ENCODE peak calls at places on chromosomes 7 and 10, in ten cellular contexts. One of them, this sample, is unnamed.

GRCh38 chr7:693280-693679 is 33.2 kb upstream of the DNAAF5 start:
- DNase-seq in NB4: no peak
- DNase-seq in endodermal cell: no peak
- DNase-seq in fibroblast of the conjunctiva: no peak
- DNase-seq in stimulated activated effector memory CD8-positive, alpha-beta T cell treated with anti-CD3 and anti-CD28 coated beads, Interleukin-12 subunit alpha, Interleukin-12 subunit beta, amount 100 ng/mL, for 72 hours: no peak
- DNase-seq in effector memory CD8-positive, alpha-beta T cell: no peak
- DNase-seq in DMS153: no peak
- DNase-seq in cardiac septum: peak
- DNase-seq in foreskin fibroblast: no peak
- DNase-seq in posterior vena cava: peak
- DNase-seq in this sample: no peak

GRCh38 chr10:29926649-29927048 is 132.7 kb downstream of the JCAD start:
- DNase-seq in NB4: no peak
- DNase-seq in endodermal cell: peak
- DNase-seq in fibroblast of the conjunctiva: peak
- DNase-seq in stimulated activated effector memory CD8-positive, alpha-beta T cell treated with anti-CD3 and anti-CD28 coated beads, Interleukin-12 subunit alpha, Interleukin-12 subunit beta, amount 100 ng/mL, for 72 hours: no peak
- DNase-seq in effector memory CD8-positive, alpha-beta T cell: no peak
- DNase-seq in DMS153: no peak
- DNase-seq in cardiac septum: no peak
- DNase-seq in foreskin fibroblast: peak
- DNase-seq in posterior vena cava: no peak
- DNase-seq in this sample: no peak

GRCh38 chr7:40847921-40848320 is 713.1 kb downstream of the SUGCT start:
- DNase-seq in NB4: no peak
- DNase-seq in endodermal cell: no peak
- DNase-seq in fibroblast of the conjunctiva: no peak
- DNase-seq in stimulated activated effector memory CD8-positive, alpha-beta T cell treated with anti-CD3 and anti-CD28 coated beads, Interleukin-12 subunit alpha, Interleukin-12 subunit beta, amount 100 ng/mL, for 72 hours: no peak
- DNase-seq in effector memory CD8-positive, alpha-beta T cell: no peak
- DNase-seq in DMS153: no peak
- DNase-seq in cardiac septum: no peak
- DNase-seq in foreskin fibroblast: no peak
- DNase-seq in posterior vena cava: no peak
- DNase-seq in this sample: no peak

GRCh38 chr10:118108194-118109026 is 61.7 kb upstream of the RAB11FIP2 start:
- DNase-seq in NB4: no peak
- DNase-seq in endodermal cell: no peak
- DNase-seq in fibroblast of the conjunctiva: peak
- DNase-seq in stimulated activated effector memory CD8-positive, alpha-beta T cell treated with anti-CD3 and anti-CD28 coated beads, Interleukin-12 subunit alpha, Interleukin-12 subunit beta, amount 100 ng/mL, for 72 hours: no peak
- DNase-seq in effector memory CD8-positive, alpha-beta T cell: no peak
- DNase-seq in DMS153: no peak
- DNase-seq in cardiac septum: no peak
- DNase-seq in foreskin fibroblast: peak
- DNase-seq in posterior vena cava: no peak
- DNase-seq in this sample: peak

GRCh38 chr10:14648042-14648765 is 126.5 kb downstream of the FAM107B start:
- DNase-seq in NB4: peak
- DNase-seq in endodermal cell: peak
- DNase-seq in fibroblast of the conjunctiva: peak
- DNase-seq in stimulated activated effector memory CD8-positive, alpha-beta T cell treated with anti-CD3 and anti-CD28 coated beads, Interleukin-12 subunit alpha, Interleukin-12 subunit beta, amount 100 ng/mL, for 72 hours: peak
- DNase-seq in effector memory CD8-positive, alpha-beta T cell: peak
- DNase-seq in DMS153: peak
- DNase-seq in cardiac septum: peak
- DNase-seq in foreskin fibroblast: peak
- DNase-seq in posterior vena cava: peak
- DNase-seq in this sample: no peak

GRCh38 chr7:17638727-17639126 is 301.6 kb downstream of the SNX13 start:
- DNase-seq in NB4: peak
- DNase-seq in endodermal cell: no peak
- DNase-seq in fibroblast of the conjunctiva: no peak
- DNase-seq in stimulated activated effector memory CD8-positive, alpha-beta T cell treated with anti-CD3 and anti-CD28 coated beads, Interleukin-12 subunit alpha, Interleukin-12 subunit beta, amount 100 ng/mL, for 72 hours: no peak
- DNase-seq in effector memory CD8-positive, alpha-beta T cell: no peak
- DNase-seq in DMS153: no peak
- DNase-seq in cardiac septum: no peak
- DNase-seq in foreskin fibroblast: no peak
- DNase-seq in posterior vena cava: no peak
- DNase-seq in this sample: peak

GRCh38 chr10:124719213-124719851 is 24.8 kb downstream of the FAM53B start:
- DNase-seq in NB4: peak
- DNase-seq in endodermal cell: peak
- DNase-seq in fibroblast of the conjunctiva: no peak
- DNase-seq in stimulated activated effector memory CD8-positive, alpha-beta T cell treated with anti-CD3 and anti-CD28 coated beads, Interleukin-12 subunit alpha, Interleukin-12 subunit beta, amount 100 ng/mL, for 72 hours: no peak
- DNase-seq in effector memory CD8-positive, alpha-beta T cell: peak
- DNase-seq in DMS153: no peak
- DNase-seq in cardiac septum: no peak
- DNase-seq in foreskin fibroblast: peak
- DNase-seq in posterior vena cava: no peak
- DNase-seq in this sample: no peak

GRCh38 chr7:5406957-5407930 is 16.4 kb downstream of the TNRC18 start:
- DNase-seq in NB4: no peak
- DNase-seq in endodermal cell: peak
- DNase-seq in fibroblast of the conjunctiva: no peak
- DNase-seq in stimulated activated effector memory CD8-positive, alpha-beta T cell treated with anti-CD3 and anti-CD28 coated beads, Interleukin-12 subunit alpha, Interleukin-12 subunit beta, amount 100 ng/mL, for 72 hours: no peak
- DNase-seq in effector memory CD8-positive, alpha-beta T cell: no peak
- DNase-seq in DMS153: no peak
- DNase-seq in cardiac septum: no peak
- DNase-seq in foreskin fibroblast: no peak
- DNase-seq in posterior vena cava: no peak
- DNase-seq in this sample: peak

GRCh38 chr7:42471573-42472174 is 234.7 kb upstream of the GLI3 start:
- DNase-seq in NB4: no peak
- DNase-seq in endodermal cell: no peak
- DNase-seq in fibroblast of the conjunctiva: no peak
- DNase-seq in stimulated activated effector memory CD8-positive, alpha-beta T cell treated with anti-CD3 and anti-CD28 coated beads, Interleukin-12 subunit alpha, Interleukin-12 subunit beta, amount 100 ng/mL, for 72 hours: no peak
- DNase-seq in effector memory CD8-positive, alpha-beta T cell: no peak
- DNase-seq in DMS153: no peak
- DNase-seq in cardiac septum: no peak
- DNase-seq in foreskin fibroblast: no peak
- DNase-seq in posterior vena cava: no peak
- DNase-seq in this sample: no peak

GRCh38 chr7:80488406-80488805 is 23.5 kb downstream of the GNAT3 start:
- DNase-seq in NB4: peak
- DNase-seq in endodermal cell: no peak
- DNase-seq in fibroblast of the conjunctiva: no peak
- DNase-seq in stimulated activated effector memory CD8-positive, alpha-beta T cell treated with anti-CD3 and anti-CD28 coated beads, Interleukin-12 subunit alpha, Interleukin-12 subunit beta, amount 100 ng/mL, for 72 hours: no peak
- DNase-seq in effector memory CD8-positive, alpha-beta T cell: no peak
- DNase-seq in DMS153: no peak
- DNase-seq in cardiac septum: no peak
- DNase-seq in foreskin fibroblast: peak
- DNase-seq in posterior vena cava: no peak
- DNase-seq in this sample: no peak

GRCh38 chr10:4623200-4623599 is 202.8 kb upstream of the AKR1E2 start:
- DNase-seq in NB4: no peak
- DNase-seq in endodermal cell: no peak
- DNase-seq in fibroblast of the conjunctiva: no peak
- DNase-seq in stimulated activated effector memory CD8-positive, alpha-beta T cell treated with anti-CD3 and anti-CD28 coated beads, Interleukin-12 subunit alpha, Interleukin-12 subunit beta, amount 100 ng/mL, for 72 hours: no peak
- DNase-seq in effector memory CD8-positive, alpha-beta T cell: no peak
- DNase-seq in DMS153: no peak
- DNase-seq in cardiac septum: no peak
- DNase-seq in foreskin fibroblast: no peak
- DNase-seq in posterior vena cava: no peak
- DNase-seq in this sample: no peak

GRCh38 chr10:124590216-124591122 is 128.8 kb downstream of the LHPP start:
- DNase-seq in NB4: no peak
- DNase-seq in endodermal cell: no peak
- DNase-seq in fibroblast of the conjunctiva: no peak
- DNase-seq in stimulated activated effector memory CD8-positive, alpha-beta T cell treated with anti-CD3 and anti-CD28 coated beads, Interleukin-12 subunit alpha, Interleukin-12 subunit beta, amount 100 ng/mL, for 72 hours: no peak
- DNase-seq in effector memory CD8-positive, alpha-beta T cell: no peak
- DNase-seq in DMS153: no peak
- DNase-seq in cardiac septum: no peak
- DNase-seq in foreskin fibroblast: no peak
- DNase-seq in posterior vena cava: no peak
- DNase-seq in this sample: no peak

GRCh38 chr7:69932034-69932628 is 333.9 kb downstream of the AUTS2 start:
- DNase-seq in NB4: peak
- DNase-seq in endodermal cell: peak
- DNase-seq in fibroblast of the conjunctiva: peak
- DNase-seq in stimulated activated effector memory CD8-positive, alpha-beta T cell treated with anti-CD3 and anti-CD28 coated beads, Interleukin-12 subunit alpha, Interleukin-12 subunit beta, amount 100 ng/mL, for 72 hours: no peak
- DNase-seq in effector memory CD8-positive, alpha-beta T cell: no peak
- DNase-seq in DMS153: peak
- DNase-seq in cardiac septum: no peak
- DNase-seq in foreskin fibroblast: peak
- DNase-seq in posterior vena cava: no peak
- DNase-seq in this sample: peak

GRCh38 chr10:72637398-72637857 is 11.5 kb upstream of the MICU1 start:
- DNase-seq in NB4: peak
- DNase-seq in endodermal cell: peak
- DNase-seq in fibroblast of the conjunctiva: peak
- DNase-seq in stimulated activated effector memory CD8-positive, alpha-beta T cell treated with anti-CD3 and anti-CD28 coated beads, Interleukin-12 subunit alpha, Interleukin-12 subunit beta, amount 100 ng/mL, for 72 hours: no peak
- DNase-seq in effector memory CD8-positive, alpha-beta T cell: no peak
- DNase-seq in DMS153: no peak
- DNase-seq in cardiac septum: peak
- DNase-seq in foreskin fibroblast: peak
- DNase-seq in posterior vena cava: no peak
- DNase-seq in this sample: no peak

GRCh38 chr7:36017111-36017510 is 135.9 kb upstream of the EEPD1 start:
- DNase-seq in NB4: no peak
- DNase-seq in endodermal cell: peak
- DNase-seq in fibroblast of the conjunctiva: no peak
- DNase-seq in stimulated activated effector memory CD8-positive, alpha-beta T cell treated with anti-CD3 and anti-CD28 coated beads, Interleukin-12 subunit alpha, Interleukin-12 subunit beta, amount 100 ng/mL, for 72 hours: no peak
- DNase-seq in effector memory CD8-positive, alpha-beta T cell: no peak
- DNase-seq in DMS153: no peak
- DNase-seq in cardiac septum: no peak
- DNase-seq in foreskin fibroblast: no peak
- DNase-seq in posterior vena cava: no peak
- DNase-seq in this sample: no peak

GRCh38 chr7:14754631-14755030 is 147.9 kb downstream of the DGKB start:
- DNase-seq in NB4: no peak
- DNase-seq in endodermal cell: no peak
- DNase-seq in fibroblast of the conjunctiva: peak
- DNase-seq in stimulated activated effector memory CD8-positive, alpha-beta T cell treated with anti-CD3 and anti-CD28 coated beads, Interleukin-12 subunit alpha, Interleukin-12 subunit beta, amount 100 ng/mL, for 72 hours: no peak
- DNase-seq in effector memory CD8-positive, alpha-beta T cell: no peak
- DNase-seq in DMS153: peak
- DNase-seq in cardiac septum: no peak
- DNase-seq in foreskin fibroblast: peak
- DNase-seq in posterior vena cava: no peak
- DNase-seq in this sample: peak

GRCh38 chr10:124005991-124006392 is 87.4 kb downstream of the CHST15 start:
- DNase-seq in NB4: no peak
- DNase-seq in endodermal cell: peak
- DNase-seq in fibroblast of the conjunctiva: no peak
- DNase-seq in stimulated activated effector memory CD8-positive, alpha-beta T cell treated with anti-CD3 and anti-CD28 coated beads, Interleukin-12 subunit alpha, Interleukin-12 subunit beta, amount 100 ng/mL, for 72 hours: no peak
- DNase-seq in effector memory CD8-positive, alpha-beta T cell: no peak
- DNase-seq in DMS153: peak
- DNase-seq in cardiac septum: peak
- DNase-seq in foreskin fibroblast: no peak
- DNase-seq in posterior vena cava: peak
- DNase-seq in this sample: peak

GRCh38 chr7:110568932-110569331 is 522.0 kb upstream of the LRRN3 start:
- DNase-seq in NB4: no peak
- DNase-seq in endodermal cell: no peak
- DNase-seq in fibroblast of the conjunctiva: no peak
- DNase-seq in stimulated activated effector memory CD8-positive, alpha-beta T cell treated with anti-CD3 and anti-CD28 coated beads, Interleukin-12 subunit alpha, Interleukin-12 subunit beta, amount 100 ng/mL, for 72 hours: no peak
- DNase-seq in effector memory CD8-positive, alpha-beta T cell: no peak
- DNase-seq in DMS153: peak
- DNase-seq in cardiac septum: no peak
- DNase-seq in foreskin fibroblast: no peak
- DNase-seq in posterior vena cava: no peak
- DNase-seq in this sample: no peak

GRCh38 chr7:28958235-28958945 is at the start of gene TRIL:
- DNase-seq in NB4: no peak
- DNase-seq in endodermal cell: peak
- DNase-seq in fibroblast of the conjunctiva: peak
- DNase-seq in stimulated activated effector memory CD8-positive, alpha-beta T cell treated with anti-CD3 and anti-CD28 coated beads, Interleukin-12 subunit alpha, Interleukin-12 subunit beta, amount 100 ng/mL, for 72 hours: no peak
- DNase-seq in effector memory CD8-positive, alpha-beta T cell: no peak
- DNase-seq in DMS153: peak
- DNase-seq in cardiac septum: peak
- DNase-seq in foreskin fibroblast: peak
- DNase-seq in posterior vena cava: peak
- DNase-seq in this sample: no peak

GRCh38 chr10:8193546-8193945 is 139.1 kb downstream of the GATA3 start:
- DNase-seq in NB4: no peak
- DNase-seq in endodermal cell: no peak
- DNase-seq in fibroblast of the conjunctiva: no peak
- DNase-seq in stimulated activated effector memory CD8-positive, alpha-beta T cell treated with anti-CD3 and anti-CD28 coated beads, Interleukin-12 subunit alpha, Interleukin-12 subunit beta, amount 100 ng/mL, for 72 hours: no peak
- DNase-seq in effector memory CD8-positive, alpha-beta T cell: no peak
- DNase-seq in DMS153: no peak
- DNase-seq in cardiac septum: no peak
- DNase-seq in foreskin fibroblast: no peak
- DNase-seq in posterior vena cava: no peak
- DNase-seq in this sample: no peak

GRCh38 chr7:117718116-117718515 is 155.1 kb downstream of the CTTNBP2 start:
- DNase-seq in NB4: no peak
- DNase-seq in endodermal cell: no peak
- DNase-seq in fibroblast of the conjunctiva: no peak
- DNase-seq in stimulated activated effector memory CD8-positive, alpha-beta T cell treated with anti-CD3 and anti-CD28 coated beads, Interleukin-12 subunit alpha, Interleukin-12 subunit beta, amount 100 ng/mL, for 72 hours: no peak
- DNase-seq in effector memory CD8-positive, alpha-beta T cell: no peak
- DNase-seq in DMS153: no peak
- DNase-seq in cardiac septum: no peak
- DNase-seq in foreskin fibroblast: no peak
- DNase-seq in posterior vena cava: no peak
- DNase-seq in this sample: no peak

GRCh38 chr7:77759294-77759889 is 38.8 kb downstream of the TMEM60 start:
- DNase-seq in NB4: peak
- DNase-seq in endodermal cell: peak
- DNase-seq in fibroblast of the conjunctiva: peak
- DNase-seq in stimulated activated effector memory CD8-positive, alpha-beta T cell treated with anti-CD3 and anti-CD28 coated beads, Interleukin-12 subunit alpha, Interleukin-12 subunit beta, amount 100 ng/mL, for 72 hours: peak
- DNase-seq in effector memory CD8-positive, alpha-beta T cell: peak
- DNase-seq in DMS153: peak
- DNase-seq in cardiac septum: no peak
- DNase-seq in foreskin fibroblast: peak
- DNase-seq in posterior vena cava: no peak
- DNase-seq in this sample: peak

GRCh38 chr10:121926669-121927360 is 1.0 kb downstream of the ATE1 start:
- DNase-seq in NB4: peak
- DNase-seq in endodermal cell: no peak
- DNase-seq in fibroblast of the conjunctiva: no peak
- DNase-seq in stimulated activated effector memory CD8-positive, alpha-beta T cell treated with anti-CD3 and anti-CD28 coated beads, Interleukin-12 subunit alpha, Interleukin-12 subunit beta, amount 100 ng/mL, for 72 hours: peak
- DNase-seq in effector memory CD8-positive, alpha-beta T cell: no peak
- DNase-seq in DMS153: no peak
- DNase-seq in cardiac septum: no peak
- DNase-seq in foreskin fibroblast: peak
- DNase-seq in posterior vena cava: no peak
- DNase-seq in this sample: no peak

GRCh38 chr7:28748934-28749584 is 209.1 kb downstream of the TRIL start:
- DNase-seq in NB4: peak
- DNase-seq in endodermal cell: peak
- DNase-seq in fibroblast of the conjunctiva: no peak
- DNase-seq in stimulated activated effector memory CD8-positive, alpha-beta T cell treated with anti-CD3 and anti-CD28 coated beads, Interleukin-12 subunit alpha, Interleukin-12 subunit beta, amount 100 ng/mL, for 72 hours: no peak
- DNase-seq in effector memory CD8-positive, alpha-beta T cell: no peak
- DNase-seq in DMS153: no peak
- DNase-seq in cardiac septum: no peak
- DNase-seq in foreskin fibroblast: no peak
- DNase-seq in posterior vena cava: peak
- DNase-seq in this sample: no peak

GRCh38 chr10:21989453-21990154 is 13.9 kb downstream of the DNAJC1 start:
- DNase-seq in NB4: peak
- DNase-seq in endodermal cell: peak
- DNase-seq in fibroblast of the conjunctiva: peak
- DNase-seq in stimulated activated effector memory CD8-positive, alpha-beta T cell treated with anti-CD3 and anti-CD28 coated beads, Interleukin-12 subunit alpha, Interleukin-12 subunit beta, amount 100 ng/mL, for 72 hours: no peak
- DNase-seq in effector memory CD8-positive, alpha-beta T cell: peak
- DNase-seq in DMS153: peak
- DNase-seq in cardiac septum: no peak
- DNase-seq in foreskin fibroblast: peak
- DNase-seq in posterior vena cava: peak
- DNase-seq in this sample: peak

This sample was measured in NCI-H2171.